ENCODE peak calls at places on chromosomes 11 and 22, in six cellular contexts. L is colonic mucosa; T is uterus; O is kidney epithelial cell; M is MCF 10A; A is CD4-positive, alpha-beta T cell. F is an unnamed sample.
A peak's percentile ranks its signal among the peaks of the same experiment; 100 is the strongest.

GRCh38 chr11:45795379-45795778 is 9.6 kb upstream of the SLC35C1 start:
- DNase-seq in L (no peak), T (no peak), O (no peak), M (no peak), A (no peak), F (no peak)

GRCh38 chr11:30091728-30092127 is 74.9 kb upstream of the KCNA4 start:
- DNase-seq in L (no peak), T (no peak), O (peak; percentile 7), M (no peak), A (no peak), F (no peak)

GRCh38 chr11:22666700-22667439 is 459 bp downstream of the GAS2 start:
- DNase-seq in L (peak; percentile 21), T (no peak), O (no peak), M (no peak), A (no peak), F (no peak)

GRCh38 chr11:8768625-8769333 is 86.2 kb downstream of the RPL27A start:
- DNase-seq in L (no peak), T (no peak), O (no peak), M (peak; percentile 80), A (no peak), F (no peak)

GRCh38 chr11:101003468-101003867 is 126.1 kb downstream of the PGR start:
- DNase-seq in L (no peak), T (no peak), O (no peak), M (peak; percentile 34), A (no peak), F (no peak)

GRCh38 chr11:85171648-85172257 is 455.4 kb downstream of the DLG2 start:
- DNase-seq in L (no peak), T (no peak), O (no peak), M (peak; percentile 10), A (no peak), F (no peak)

GRCh38 chr11:92675303-92675702 is 294.1 kb upstream of the MTNR1B start:
- DNase-seq in L (no peak), T (no peak), O (no peak), M (no peak), A (no peak), F (no peak)

GRCh38 chr11:70267405-70267950 is 3.0 kb upstream of the PPFIA1 start:
- DNase-seq in L (no peak), T (no peak), O (no peak), M (no peak), A (no peak), F (no peak)

GRCh38 chr11:29271616-29272015 is 745.2 kb downstream of the KCNA4 start:
- DNase-seq in L (no peak), T (no peak), O (no peak), M (no peak), A (no peak), F (no peak)

GRCh38 chr22:42310301-42310981 is 40.0 kb upstream of the TCF20 start:
- DNase-seq in L (no peak), T (no peak), O (no peak), M (no peak), A (no peak), F (no peak)

GRCh38 chr11:82494988-82495432 is 238.7 kb downstream of the FAM181B start:
- DNase-seq in L (no peak), T (no peak), O (no peak), M (peak; percentile 42), A (no peak), F (no peak)

GRCh38 chr22:25399649-25400151 is 164.8 kb upstream of the GRK3 start:
- DNase-seq in L (no peak), T (no peak), O (no peak), M (no peak), A (no peak), F (no peak)

GRCh38 chr11:3104961-3105790 is 48.0 kb upstream of the CARS1 start:
- DNase-seq in L (peak; percentile 9), T (no peak), O (no peak), M (no peak), A (no peak), F (no peak)

GRCh38 chr11:122751298-122752070 is 86.8 kb upstream of the CRTAM start:
- DNase-seq in L (no peak), T (no peak), O (no peak), M (peak; percentile 13), A (no peak), F (no peak)

GRCh38 chr22:48261706-48262105 is 1499.3 kb downstream of the TBC1D22A start:
- DNase-seq in L (no peak), T (no peak), O (no peak), M (no peak), A (no peak), F (no peak)

DNA sequence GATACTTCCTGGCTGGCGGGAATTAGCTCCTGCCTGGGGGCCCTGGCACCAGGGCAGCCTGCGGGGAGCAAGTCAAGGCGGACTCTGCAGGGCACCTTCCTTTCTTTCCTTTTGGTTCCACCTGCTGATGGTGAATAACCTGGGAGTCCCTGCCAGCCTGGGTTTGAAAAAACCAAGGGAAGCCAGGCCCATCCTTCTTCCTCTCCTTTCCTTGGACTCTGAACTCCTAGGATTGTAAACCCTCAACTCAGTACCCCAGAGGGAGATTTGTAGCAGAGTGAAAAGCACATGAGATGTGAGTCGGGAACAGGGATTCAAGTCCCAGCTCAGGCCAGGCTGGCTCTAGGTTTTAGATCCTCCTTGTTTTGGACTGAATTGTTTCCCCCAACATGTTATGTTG is 216.8 kb downstream of the CEP164 start:
- DNase-seq in L (peak; percentile 60), T (no peak), O (no peak), M (no peak), A (no peak), F (no peak)
- TF ChIP-seq CTCF in L (no peak), T (no peak), O (no peak), M (no peak), A (no peak), F (no peak)

GRCh38 chr11:130902380-130902779 is 13.9 kb downstream of the SNX19 start:
- DNase-seq in L (no peak), T (no peak), O (no peak), M (no peak), A (no peak), F (no peak)

GRCh38 chr11:130907229-130907628 is 9.1 kb downstream of the SNX19 start:
- DNase-seq in L (no peak), T (no peak), O (no peak), M (no peak), A (no peak), F (no peak)

GRCh38 chr11:130906616-130907015 is 9.7 kb downstream of the SNX19 start:
- DNase-seq in L (no peak), T (no peak), O (no peak), M (no peak), A (no peak), F (no peak)

GRCh38 chr11:130905512-130905911 is 10.8 kb downstream of the SNX19 start:
- DNase-seq in L (no peak), T (no peak), O (no peak), M (no peak), A (no peak), F (no peak)

DNA sequence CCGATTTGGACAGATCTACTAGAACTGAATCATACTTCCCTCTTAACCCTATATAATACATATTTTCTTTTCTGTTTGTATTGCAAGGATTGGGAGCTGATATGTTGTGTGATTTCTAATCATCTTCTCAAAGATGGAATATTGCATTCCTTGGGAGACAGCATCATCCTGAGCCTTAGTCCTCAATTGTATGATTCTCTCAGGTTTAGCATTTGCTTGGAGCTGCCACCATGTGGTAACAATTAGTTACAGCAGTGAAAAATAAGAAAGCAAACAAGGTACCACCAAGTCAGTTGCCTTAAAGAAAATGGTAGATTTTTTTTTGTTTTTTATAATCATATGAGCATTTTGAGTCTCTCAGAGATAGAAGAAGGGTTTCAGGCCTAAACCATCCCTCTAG is 11.9 kb downstream of the SNX19 start:
- DNase-seq in L (no peak), T (no peak), O (no peak), M (peak; percentile 25), A (no peak), F (no peak)
- TF ChIP-seq CTCF in L (peak; percentile 38), T (no peak), O (peak; percentile 43), M (no peak), A (no peak), F (peak; percentile 15)

DNA sequence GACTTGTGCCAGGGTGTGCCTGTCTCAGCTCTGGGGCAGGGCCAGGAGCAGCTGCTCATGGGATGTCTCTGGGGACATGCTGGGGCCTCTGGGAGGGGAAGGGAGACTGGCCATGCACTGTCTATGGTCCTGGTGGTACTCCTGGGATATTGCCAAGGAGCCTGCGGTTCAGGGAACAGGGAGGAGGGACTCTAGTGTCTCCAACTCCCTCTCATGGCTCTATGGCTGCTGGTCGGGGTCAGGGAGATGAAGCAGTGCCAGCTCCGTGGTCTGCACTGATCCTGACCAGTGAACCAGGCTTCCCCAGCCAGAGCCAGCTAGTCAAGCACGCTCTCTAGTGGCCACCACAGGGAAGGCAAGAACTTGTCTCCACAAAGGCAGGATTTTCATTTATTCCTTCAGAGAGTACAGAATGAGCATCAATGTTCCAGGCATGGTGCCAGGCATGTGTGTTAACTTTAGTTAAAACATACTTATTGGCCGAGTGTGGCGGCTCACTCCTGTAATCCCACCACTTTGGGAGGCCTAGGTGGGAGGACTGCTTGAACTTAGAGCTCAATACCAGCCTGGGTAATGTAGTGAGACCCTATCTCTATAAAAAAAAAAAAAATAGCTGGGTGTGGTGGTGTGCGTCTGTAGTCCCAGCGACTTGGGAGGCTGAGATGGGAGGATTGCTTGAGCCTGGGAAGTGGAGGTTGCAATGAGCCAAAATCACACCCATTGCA is 2.5 kb upstream of the BEST1 start:
- DNase-seq in L (peak; percentile 86), T (peak; percentile 94), O (no peak), M (peak; percentile 89), A (peak; percentile 58), F (no peak)
- TF ChIP-seq CTCF in L (peak; percentile 86), T (peak; percentile 97), O (peak; percentile 97), M (peak; percentile 84), A (peak; percentile 70), F (peak; percentile 83)

DNA sequence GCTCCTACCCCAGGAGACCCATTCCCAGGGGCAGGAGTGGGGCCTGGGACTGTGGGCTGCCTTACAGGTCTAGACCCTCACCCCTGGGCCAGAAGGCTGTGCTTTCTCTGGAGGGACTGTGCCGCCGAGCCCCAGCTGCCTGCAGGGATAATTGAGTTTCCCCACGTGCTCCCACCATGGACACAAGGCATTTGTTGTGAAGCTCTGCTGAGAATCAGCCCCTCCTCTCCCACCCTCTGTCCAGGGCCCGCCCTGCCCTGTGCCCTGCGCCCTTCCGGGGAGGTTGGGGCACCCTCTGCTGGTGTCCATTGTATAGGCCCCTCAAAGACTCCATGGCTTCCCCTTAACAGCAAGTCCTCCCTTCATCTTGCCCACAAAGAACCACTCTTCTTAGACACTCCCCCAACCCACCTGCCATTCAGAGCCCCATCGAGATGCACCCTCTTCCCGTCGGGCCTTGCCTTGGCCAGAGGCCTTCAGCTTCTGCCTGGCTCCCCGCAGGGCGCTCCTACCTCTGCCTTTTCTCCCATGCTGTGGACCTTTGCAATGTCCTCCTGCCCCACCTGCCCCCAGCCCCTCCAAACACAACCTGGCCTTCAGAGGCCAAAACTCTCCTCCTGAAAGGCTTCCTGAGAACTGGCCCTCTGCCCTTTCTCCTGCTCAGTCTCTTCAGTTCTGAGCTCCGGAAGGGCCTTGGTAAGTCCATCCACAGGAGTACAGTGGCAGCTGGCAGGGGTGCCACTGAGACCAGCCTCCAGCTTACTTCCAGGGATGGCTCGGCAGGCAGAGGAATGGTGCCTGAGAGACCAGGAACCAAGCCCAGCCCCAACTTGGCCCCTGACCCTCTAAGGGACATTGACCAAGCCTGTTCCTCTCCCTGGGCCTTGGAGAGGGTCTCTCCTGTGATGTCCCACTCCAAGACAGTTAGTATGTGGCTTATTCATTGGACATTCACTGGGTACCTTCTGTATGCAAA is 22.4 kb downstream of the DUSP8 start:
- DNase-seq in L (no peak), T (no peak), O (no peak), M (no peak), A (no peak), F (no peak)
- TF ChIP-seq CTCF in L (no peak), T (no peak), O (no peak), M (no peak), A (no peak), F (no peak)

GRCh38 chr22:27032121-27032761 is 374.9 kb downstream of the MIAT start:
- DNase-seq in L (no peak), T (peak; percentile 34), O (no peak), M (peak; percentile 5), A (no peak), F (no peak)
- TF ChIP-seq CTCF in L (no peak), T (no peak), O (peak; percentile 41), M (no peak), A (no peak), F (no peak)